ENCODE peak calls at places on chromosome 6, in eight cellular contexts. One of them, this sample, is unnamed. For H3K9me3, the result is how much of the 10 kb centered on the place peaks cover.

GRCh38 chr6:111061493-111061892 is 25.8 kb upstream of the SLC16A10 start:
- DNase-seq in endodermal cell: no peak
- DNase-seq in left ventricle myocardium inferior: no peak
- DNase-seq in gastrocnemius medialis: no peak
- DNase-seq in CD8-positive, alpha-beta T cell: no peak
- DNase-seq in heart right ventricle: no peak
- DNase-seq in Peyer's patch: no peak
- DNase-seq in left lung: no peak
- DNase-seq in this sample: no peak

GRCh38 chr6:74534485-74535211 is 671.2 kb downstream of the COL12A1 start:
- DNase-seq in endodermal cell: no peak
- DNase-seq in left ventricle myocardium inferior: no peak
- DNase-seq in gastrocnemius medialis: no peak
- DNase-seq in CD8-positive, alpha-beta T cell: no peak
- DNase-seq in heart right ventricle: no peak
- DNase-seq in Peyer's patch: no peak
- DNase-seq in left lung: no peak
- DNase-seq in this sample: no peak

GRCh38 chr6:53984581-53984980 is 126.7 kb upstream of the MLIP start:
- DNase-seq in endodermal cell: no peak
- DNase-seq in left ventricle myocardium inferior: no peak
- DNase-seq in gastrocnemius medialis: no peak
- DNase-seq in CD8-positive, alpha-beta T cell: no peak
- DNase-seq in heart right ventricle: no peak
- DNase-seq in Peyer's patch: no peak
- DNase-seq in left lung: no peak
- DNase-seq in this sample: no peak

GRCh38 chr6:44704240-44705150 is 317.0 kb downstream of the CDC5L start:
- DNase-seq in endodermal cell: no peak
- DNase-seq in left ventricle myocardium inferior: no peak
- DNase-seq in gastrocnemius medialis: no peak
- DNase-seq in CD8-positive, alpha-beta T cell: no peak
- DNase-seq in heart right ventricle: no peak
- DNase-seq in Peyer's patch: no peak
- DNase-seq in left lung: no peak
- DNase-seq in this sample: no peak

GRCh38 chr6:24709014-24709711 is 9.8 kb downstream of the C6orf62 start:
- DNase-seq in endodermal cell: no peak
- DNase-seq in left ventricle myocardium inferior: no peak
- DNase-seq in gastrocnemius medialis: no peak
- DNase-seq in CD8-positive, alpha-beta T cell: no peak
- DNase-seq in heart right ventricle: no peak
- DNase-seq in Peyer's patch: no peak
- DNase-seq in left lung: no peak
- DNase-seq in this sample: no peak

GRCh38 chr6:163872335-163872734 is 457.8 kb downstream of the QKI start:
- DNase-seq in endodermal cell: no peak
- DNase-seq in left ventricle myocardium inferior: no peak
- DNase-seq in gastrocnemius medialis: no peak
- DNase-seq in CD8-positive, alpha-beta T cell: no peak
- DNase-seq in heart right ventricle: no peak
- DNase-seq in Peyer's patch: no peak
- DNase-seq in left lung: no peak
- DNase-seq in this sample: no peak

GRCh38 chr6:168264593-168265335 is 54.8 kb downstream of the DACT2 start:
- DNase-seq in endodermal cell: peak
- DNase-seq in left ventricle myocardium inferior: no peak
- DNase-seq in gastrocnemius medialis: no peak
- DNase-seq in CD8-positive, alpha-beta T cell: no peak
- DNase-seq in heart right ventricle: no peak
- DNase-seq in Peyer's patch: peak
- DNase-seq in left lung: no peak
- DNase-seq in this sample: no peak

GRCh38 chr6:105642708-105643107 is 239.8 kb upstream of the PREP start:
- DNase-seq in endodermal cell: no peak
- DNase-seq in left ventricle myocardium inferior: no peak
- DNase-seq in gastrocnemius medialis: no peak
- DNase-seq in CD8-positive, alpha-beta T cell: no peak
- DNase-seq in heart right ventricle: no peak
- DNase-seq in Peyer's patch: no peak
- DNase-seq in left lung: no peak
- DNase-seq in this sample: no peak

GRCh38 chr6:38730136-38730862 is 15.2 kb downstream of the DNAH8 start:
- DNase-seq in endodermal cell: no peak
- DNase-seq in left ventricle myocardium inferior: no peak
- DNase-seq in gastrocnemius medialis: no peak
- DNase-seq in CD8-positive, alpha-beta T cell: no peak
- DNase-seq in heart right ventricle: no peak
- DNase-seq in Peyer's patch: no peak
- DNase-seq in left lung: no peak
- DNase-seq in this sample: no peak

GRCh38 chr6:35218021-35218420 is 4.3 kb downstream of the SCUBE3 start:
- DNase-seq in endodermal cell: no peak
- DNase-seq in left ventricle myocardium inferior: no peak
- DNase-seq in gastrocnemius medialis: no peak
- DNase-seq in CD8-positive, alpha-beta T cell: no peak
- DNase-seq in heart right ventricle: no peak
- DNase-seq in Peyer's patch: no peak
- DNase-seq in left lung: no peak
- DNase-seq in this sample: no peak

GRCh38 chr6:147077251-147077650 is 127.0 kb upstream of the STXBP5 start:
- DNase-seq in endodermal cell: no peak
- DNase-seq in left ventricle myocardium inferior: peak
- DNase-seq in gastrocnemius medialis: peak
- DNase-seq in CD8-positive, alpha-beta T cell: no peak
- DNase-seq in heart right ventricle: no peak
- DNase-seq in Peyer's patch: no peak
- DNase-seq in left lung: peak
- DNase-seq in this sample: no peak

GRCh38 chr6:156777866-156778614 is 862 bp downstream of the ARID1B start:
- DNase-seq in endodermal cell: peak
- DNase-seq in left ventricle myocardium inferior: peak
- DNase-seq in gastrocnemius medialis: peak
- DNase-seq in CD8-positive, alpha-beta T cell: peak
- DNase-seq in heart right ventricle: peak
- DNase-seq in Peyer's patch: peak
- DNase-seq in left lung: peak
- DNase-seq in this sample: peak

GRCh38 chr6:157644043-157644810 is 178.8 kb upstream of the SNX9 start:
- DNase-seq in endodermal cell: no peak
- DNase-seq in left ventricle myocardium inferior: no peak
- DNase-seq in gastrocnemius medialis: no peak
- DNase-seq in CD8-positive, alpha-beta T cell: no peak
- DNase-seq in heart right ventricle: no peak
- DNase-seq in Peyer's patch: no peak
- DNase-seq in left lung: no peak
- DNase-seq in this sample: no peak

GRCh38 chr6:33672808-33673207 is 38.7 kb downstream of the UQCC2 start:
- DNase-seq in endodermal cell: peak
- DNase-seq in left ventricle myocardium inferior: peak
- DNase-seq in gastrocnemius medialis: peak
- DNase-seq in CD8-positive, alpha-beta T cell: no peak
- DNase-seq in heart right ventricle: peak
- DNase-seq in Peyer's patch: no peak
- DNase-seq in left lung: peak
- DNase-seq in this sample: peak

GRCh38 chr6:135537782-135538301 is 40.3 kb upstream of the AHI1 start:
- DNase-seq in endodermal cell: peak
- DNase-seq in left ventricle myocardium inferior: no peak
- DNase-seq in gastrocnemius medialis: no peak
- DNase-seq in CD8-positive, alpha-beta T cell: no peak
- DNase-seq in heart right ventricle: no peak
- DNase-seq in Peyer's patch: no peak
- DNase-seq in left lung: no peak
- DNase-seq in this sample: no peak

GRCh38 chr6:53440331-53440730 is 91.6 kb upstream of the ELOVL5 start:
- DNase-seq in endodermal cell: no peak
- DNase-seq in left ventricle myocardium inferior: no peak
- DNase-seq in gastrocnemius medialis: no peak
- DNase-seq in CD8-positive, alpha-beta T cell: no peak
- DNase-seq in heart right ventricle: no peak
- DNase-seq in Peyer's patch: no peak
- DNase-seq in left lung: no peak
- DNase-seq in this sample: no peak

GRCh38 chr6:116313377-116313776 is 33.6 kb upstream of the TSPYL1 start:
- DNase-seq in endodermal cell: no peak
- DNase-seq in left ventricle myocardium inferior: no peak
- DNase-seq in gastrocnemius medialis: no peak
- DNase-seq in CD8-positive, alpha-beta T cell: no peak
- DNase-seq in heart right ventricle: no peak
- DNase-seq in Peyer's patch: no peak
- DNase-seq in left lung: no peak
- DNase-seq in this sample: no peak

GRCh38 chr6:116314878-116315277 is 35.1 kb upstream of the TSPYL1 start:
- DNase-seq in endodermal cell: no peak
- DNase-seq in left ventricle myocardium inferior: no peak
- DNase-seq in gastrocnemius medialis: no peak
- DNase-seq in CD8-positive, alpha-beta T cell: no peak
- DNase-seq in heart right ventricle: no peak
- DNase-seq in Peyer's patch: no peak
- DNase-seq in left lung: no peak
- DNase-seq in this sample: no peak

GRCh38 chr6:116314218-116314617 is 34.5 kb upstream of the TSPYL1 start:
- DNase-seq in endodermal cell: no peak
- DNase-seq in left ventricle myocardium inferior: no peak
- DNase-seq in gastrocnemius medialis: no peak
- DNase-seq in CD8-positive, alpha-beta T cell: no peak
- DNase-seq in heart right ventricle: no peak
- DNase-seq in Peyer's patch: no peak
- DNase-seq in left lung: no peak
- DNase-seq in this sample: no peak

DNA sequence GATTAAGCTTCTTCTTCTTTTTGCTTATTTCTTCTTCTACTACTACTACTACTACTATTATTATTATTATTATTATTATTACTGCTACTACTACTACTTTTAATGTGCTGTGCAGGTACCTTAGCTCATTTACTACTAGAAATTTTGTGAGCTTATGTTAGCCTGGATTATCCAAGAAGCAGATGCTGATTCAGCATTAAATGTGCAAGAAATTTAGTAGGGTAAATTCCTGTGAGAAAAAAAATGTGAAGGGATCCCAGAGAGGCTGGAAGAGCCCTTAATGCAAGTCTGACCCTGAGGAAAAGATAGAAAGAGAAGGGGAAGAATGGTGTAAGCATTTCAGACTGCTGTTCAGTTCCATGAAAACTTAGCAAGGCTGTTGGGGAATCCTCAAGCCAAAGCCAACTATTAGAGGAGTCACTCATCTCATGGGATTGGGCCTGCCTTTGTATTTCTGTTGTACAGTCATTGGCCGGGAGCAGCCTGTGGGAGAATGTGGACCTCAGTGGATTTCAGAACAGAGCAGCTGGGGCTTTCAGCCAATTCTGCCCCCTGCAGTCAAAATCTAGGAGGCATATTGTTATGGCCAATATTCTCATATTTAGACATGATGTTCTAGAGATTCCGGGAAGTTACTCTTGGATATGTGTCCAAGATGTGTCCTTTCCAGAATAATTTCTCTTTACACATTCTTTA is 37.2 kb upstream of the TSPYL1 start:
- DNase-seq in endodermal cell: no peak
- DNase-seq in left ventricle myocardium inferior: peak
- DNase-seq in gastrocnemius medialis: no peak
- DNase-seq in CD8-positive, alpha-beta T cell: no peak
- DNase-seq in heart right ventricle: peak
- DNase-seq in Peyer's patch: no peak
- DNase-seq in left lung: no peak
- DNase-seq in this sample: no peak
- TF ChIP-seq CTCF in endodermal cell: no peak
- TF ChIP-seq CTCF in left ventricle myocardium inferior: peak
- TF ChIP-seq CTCF in gastrocnemius medialis: no peak
- TF ChIP-seq CTCF in CD8-positive, alpha-beta T cell: no peak
- TF ChIP-seq CTCF in heart right ventricle: peak
- TF ChIP-seq CTCF in Peyer's patch: no peak
- TF ChIP-seq CTCF in left lung: no peak
- TF ChIP-seq CTCF in this sample: no peak

GRCh38 chr6:88666906-88667305 is 296.5 kb downstream of the RNGTT start:
- DNase-seq in endodermal cell: no peak
- DNase-seq in left ventricle myocardium inferior: no peak
- DNase-seq in gastrocnemius medialis: no peak
- DNase-seq in CD8-positive, alpha-beta T cell: no peak
- DNase-seq in heart right ventricle: no peak
- DNase-seq in Peyer's patch: no peak
- DNase-seq in left lung: no peak
- DNase-seq in this sample: no peak
- H3K9me3 ChIP-seq in endodermal cell: half or more
- H3K9me3 ChIP-seq in left ventricle myocardium inferior: under half
- H3K9me3 ChIP-seq in gastrocnemius medialis: under half
- H3K9me3 ChIP-seq in CD8-positive, alpha-beta T cell: under half
- H3K9me3 ChIP-seq in heart right ventricle: half or more
- H3K9me3 ChIP-seq in Peyer's patch: under half
- H3K9me3 ChIP-seq in left lung: half or more
- H3K9me3 ChIP-seq in this sample: under half

DNA sequence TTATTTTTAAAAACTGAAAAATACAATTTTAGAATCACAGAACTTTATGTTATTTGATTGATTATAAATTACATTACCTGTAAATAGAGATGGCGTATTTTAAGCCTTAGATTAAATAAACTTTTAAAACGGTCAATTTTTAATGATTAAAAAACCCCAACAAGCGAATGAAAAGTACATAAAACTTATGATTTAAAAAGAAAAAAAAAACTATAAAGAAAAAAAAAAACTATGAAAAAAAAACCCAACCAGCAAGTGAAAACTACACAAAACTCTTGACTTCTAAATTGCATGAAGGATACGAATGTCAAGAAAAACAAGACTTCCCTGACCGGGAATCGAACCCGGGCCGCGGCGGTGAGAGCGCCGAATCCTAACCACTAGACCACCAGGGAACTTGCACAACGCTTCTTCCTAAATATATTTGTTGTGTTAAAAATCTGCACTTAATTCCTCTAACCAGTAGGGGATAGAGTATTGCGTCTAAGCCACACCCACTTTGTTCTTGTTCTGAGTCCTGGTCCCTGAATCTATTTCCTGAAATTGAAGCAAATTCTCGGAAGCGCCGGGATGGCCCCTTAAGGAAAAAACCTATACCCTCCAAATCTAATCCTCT is 10.7 kb upstream of the NCOA7 start:
- DNase-seq in endodermal cell: peak
- DNase-seq in left ventricle myocardium inferior: peak
- DNase-seq in gastrocnemius medialis: peak
- DNase-seq in CD8-positive, alpha-beta T cell: peak
- DNase-seq in heart right ventricle: peak
- DNase-seq in Peyer's patch: peak
- DNase-seq in left lung: peak
- DNase-seq in this sample: peak
- TF ChIP-seq CTCF in endodermal cell: peak
- TF ChIP-seq CTCF in left ventricle myocardium inferior: peak
- TF ChIP-seq CTCF in gastrocnemius medialis: peak
- TF ChIP-seq CTCF in CD8-positive, alpha-beta T cell: peak
- TF ChIP-seq CTCF in heart right ventricle: peak
- TF ChIP-seq CTCF in Peyer's patch: peak
- TF ChIP-seq CTCF in left lung: no peak
- TF ChIP-seq CTCF in this sample: peak

DNA sequence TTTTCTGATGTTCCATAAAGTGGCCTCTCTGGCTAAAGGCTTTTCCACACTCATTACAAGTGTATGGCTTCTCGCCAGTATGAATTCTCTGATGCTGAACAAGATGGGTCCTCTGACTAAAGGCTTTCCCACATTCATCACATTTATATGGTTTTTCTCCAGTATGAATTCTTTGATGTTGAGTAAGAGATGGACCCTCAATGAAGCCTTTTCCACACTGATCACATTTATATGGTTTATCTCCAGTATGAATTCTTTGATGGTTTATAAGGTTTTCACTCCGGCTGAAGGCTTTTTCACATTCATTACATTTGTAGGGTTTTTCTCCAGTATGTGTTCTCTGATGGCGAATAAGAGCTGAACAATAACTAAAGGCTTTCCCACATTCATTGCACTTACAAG is 20.4 kb downstream of the ZNF184 start:
- DNase-seq in endodermal cell: no peak
- DNase-seq in left ventricle myocardium inferior: no peak
- DNase-seq in gastrocnemius medialis: no peak
- DNase-seq in CD8-positive, alpha-beta T cell: no peak
- DNase-seq in heart right ventricle: no peak
- DNase-seq in Peyer's patch: no peak
- DNase-seq in left lung: no peak
- DNase-seq in this sample: no peak
- H3K9me3 ChIP-seq in endodermal cell: half or more
- H3K9me3 ChIP-seq in left ventricle myocardium inferior: half or more
- H3K9me3 ChIP-seq in gastrocnemius medialis: half or more
- H3K9me3 ChIP-seq in CD8-positive, alpha-beta T cell: half or more
- H3K9me3 ChIP-seq in heart right ventricle: half or more
- H3K9me3 ChIP-seq in Peyer's patch: under half
- H3K9me3 ChIP-seq in left lung: half or more
- H3K9me3 ChIP-seq in this sample: half or more